ENCODE peak calls at places on chromosomes 13 and 19, in six cellular contexts. H is GM12891, U is GM12878, B is K562, Q is HepG2, M is H1. K is an unnamed sample.

GRCh38 chr13:100156786-100157185 is 67.9 kb downstream of the PCCA start:
- DNase-seq in M (no peak), U (no peak), H (no peak), Q (no peak), B (no peak), K (no peak)

GRCh38 chr13:29802621-29803020 is 47.8 kb downstream of the UBL3 start:
- DNase-seq in Q (no peak), U (no peak), B (no peak), M (no peak), H (no peak), K (no peak)

GRCh38 chr13:65783383-65783782 is 1446.8 kb downstream of the PCDH9 start:
- DNase-seq in B (no peak), H (no peak), U (no peak), M (no peak), Q (no peak), K (no peak)

GRCh38 chr13:98221234-98221633 is 44.2 kb upstream of the RNF113B start:
- DNase-seq in U (no peak), Q (no peak), B (no peak), M (no peak), H (no peak), K (no peak)

GRCh38 chr13:95530178-95530577 is 22.3 kb upstream of the CLDN10 start:
- DNase-seq in H (no peak), U (no peak), B (no peak), Q (peak), M (no peak), K (no peak)

GRCh38 chr19:56748443-56748842 is 76.9 kb upstream of the ZNF835 start:
- DNase-seq in B (no peak), H (no peak), U (no peak), M (no peak), Q (peak), K (no peak)

GRCh38 chr19:16449330-16449961 is 22.3 kb downstream of the EPS15L1 start:
- DNase-seq in H (no peak), M (no peak), Q (no peak), B (no peak), U (peak), K (no peak)

GRCh38 chr19:10852098-10852800 is 4.0 kb downstream of the C19orf38 start:
- DNase-seq in M (no peak), Q (peak), U (no peak), B (no peak), H (no peak), K (no peak)

GRCh38 chr19:16702123-16702522 is 17.5 kb upstream of the NWD1 start:
- DNase-seq in H (no peak), U (no peak), Q (peak), B (no peak), M (no peak), K (no peak)

GRCh38 chr19:50327013-50327412 is 2.2 kb downstream of the KCNC3 start:
- DNase-seq in M (no peak), U (no peak), H (no peak), B (no peak), Q (no peak), K (no peak)

GRCh38 chr19:51166846-51167490 is 24.9 kb downstream of the SIGLEC7 start:
- DNase-seq in B (no peak), Q (no peak), H (no peak), M (no peak), U (no peak), K (no peak)

GRCh38 chr19:51783373-51783772 is 11.6 kb upstream of the FPR3 start:
- DNase-seq in M (no peak), U (no peak), H (no peak), Q (peak), B (no peak), K (no peak)

GRCh38 chr13:51769455-51770127 is 34.4 kb downstream of the DHRS12 start:
- DNase-seq in M (no peak), H (no peak), U (no peak), B (no peak), Q (no peak), K (no peak)

GRCh38 chr19:45577111-45577905 is 7.3 kb downstream of the OPA3 start:
- DNase-seq in M (no peak), Q (peak), H (no peak), B (no peak), U (no peak), K (no peak)

GRCh38 chr13:100069278-100069677 is 19.6 kb upstream of the PCCA start:
- DNase-seq in B (no peak), U (no peak), M (no peak), Q (no peak), H (no peak), K (no peak)

GRCh38 chr13:98773053-98773452 is 20.6 kb upstream of the SLC15A1 start:
- DNase-seq in H (no peak), M (no peak), B (no peak), U (no peak), Q (no peak), K (no peak)

GRCh38 chr13:66853559-66853958 is 376.6 kb downstream of the PCDH9 start:
- DNase-seq in H (no peak), M (no peak), Q (no peak), B (no peak), U (no peak), K (no peak)

GRCh38 chr19:53328967-53329366 is 4.6 kb upstream of the ZNF845 start:
- DNase-seq in H (no peak), Q (no peak), M (no peak), U (no peak), B (peak), K (no peak)

GRCh38 chr13:112622375-112622774 is 34.4 kb upstream of the TUBGCP3 start:
- DNase-seq in Q (no peak), B (no peak), M (no peak), H (no peak), U (no peak), K (no peak)

GRCh38 chr13:112624040-112624439 is 36.1 kb upstream of the TUBGCP3 start:
- DNase-seq in M (no peak), B (no peak), H (no peak), Q (no peak), U (no peak), K (no peak)

GRCh38 chr13:112625698-112626097 is 37.7 kb upstream of the TUBGCP3 start:
- DNase-seq in H (no peak), Q (no peak), U (no peak), M (no peak), B (no peak), K (no peak)

GRCh38 chr13:112624602-112625430 is 36.9 kb upstream of the TUBGCP3 start:
- DNase-seq in U (no peak), M (no peak), H (no peak), Q (no peak), B (no peak), K (no peak)

GRCh38 chr13:112623051-112623711 is 35.2 kb upstream of the TUBGCP3 start:
- DNase-seq in Q (no peak), B (no peak), U (no peak), M (no peak), H (no peak), K (no peak)
- TF ChIP-seq TAF1 in Q (no peak), B (no peak), U (no peak), M (no peak), H (no peak), K (no peak)

DNA sequence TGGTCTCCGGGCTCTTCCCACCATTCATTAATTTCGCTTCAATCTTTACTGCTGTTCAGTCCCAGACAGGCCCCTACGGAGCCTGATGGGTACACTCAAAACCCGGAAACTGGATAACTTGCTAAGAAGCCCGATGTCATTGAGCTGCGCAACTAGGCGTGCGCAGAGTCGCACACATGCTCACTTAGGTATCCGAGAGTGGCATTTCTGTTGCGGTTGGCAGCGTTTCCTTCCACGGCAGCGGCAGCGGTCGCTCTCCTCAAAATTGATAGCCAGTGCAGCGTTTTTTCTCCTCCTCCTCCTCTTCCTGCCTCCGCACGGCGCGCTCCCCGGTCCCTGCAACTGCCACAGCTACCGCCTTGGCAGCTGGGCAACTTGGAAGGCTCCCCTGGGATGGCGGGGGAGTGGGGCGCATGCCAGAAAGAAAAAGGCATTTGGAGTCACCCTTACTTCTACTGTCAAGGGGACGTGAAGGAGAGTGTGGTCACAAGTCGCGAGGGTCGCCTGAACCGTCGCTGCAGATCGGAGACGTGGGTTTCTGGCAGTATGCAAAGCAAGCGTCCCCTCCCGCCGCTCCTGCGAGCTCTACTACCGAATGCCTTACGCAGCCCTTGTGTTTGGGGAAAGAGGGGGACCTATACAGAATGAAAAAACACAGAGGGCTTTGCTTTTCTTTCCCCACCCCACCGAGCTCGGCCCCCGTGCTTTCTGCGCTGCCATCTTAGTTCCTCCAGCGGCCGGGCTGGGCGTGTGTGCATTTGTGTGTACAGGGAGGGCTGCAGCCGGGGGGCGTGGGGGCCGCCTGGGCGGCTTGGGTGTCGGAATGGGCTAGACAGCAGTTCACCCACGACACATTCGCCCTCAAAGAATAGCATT is 2.5 kb upstream of the MYCBP2 start:
- DNase-seq in Q (peak), M (peak), H (peak), B (peak), U (peak), K (peak)
- TF ChIP-seq POLR2AphosphoS5 in Q (peak), M (no peak), H (peak), B (peak), U (peak), K (peak)

GRCh38 chr19:44164673-44165512 is at the start of gene ZNF226:
- DNase-seq in M (peak), U (peak), B (peak), H (peak), Q (peak), K (peak)
- TF ChIP-seq POLR2A in M (peak), U (peak), B (peak), H (peak), Q (peak), K (peak)

GRCh38 chr19:3881272-3882040 is 971 bp downstream of the ATCAY start:
- DNase-seq in Q (no peak), B (no peak), M (no peak), H (no peak), U (no peak), K (no peak)
- TF ChIP-seq TAF1 in Q (no peak), B (no peak), M (no peak), H (no peak), U (no peak), K (no peak)

GRCh38 chr19:33482486-33482885 is 39.1 kb downstream of the PEPD start:
- DNase-seq in M (no peak), B (no peak), Q (no peak), U (no peak), H (no peak), K (no peak)
- TF ChIP-seq POLR2AphosphoS5 in M (no peak), B (no peak), Q (no peak), U (no peak), H (no peak), K (no peak)

GRCh38 chr19:4791183-4792018 is at the start of gene FEM1A:
- DNase-seq in Q (peak), H (peak), U (peak), M (peak), B (peak), K (peak)
- TF ChIP-seq POLR2A in Q (peak), H (peak), U (peak), M (peak), B (peak), K (peak)

K was measured in GM12892.